ENCODE peak calls at places on chromosomes 16 and 17, in seven cellular contexts. One of them, this sample, is unnamed.

GRCh38 chr17:1986783-1987451 is 38.2 kb downstream of the RTN4RL1 start:
- DNase-seq in breast epithelium: no peak
- DNase-seq in uterus: no peak
- DNase-seq in stomach: no peak
- DNase-seq in heart left ventricle: no peak
- DNase-seq in HCT116: no peak
- DNase-seq in spleen: no peak
- DNase-seq in this sample: no peak

GRCh38 chr16:25009822-25010221 is 5.3 kb downstream of the ARHGAP17 start:
- DNase-seq in spleen: no peak
- DNase-seq in stomach: no peak
- DNase-seq in heart left ventricle: peak
- DNase-seq in uterus: no peak
- DNase-seq in HCT116: no peak
- DNase-seq in breast epithelium: no peak
- DNase-seq in this sample: no peak

GRCh38 chr17:64081802-64082799 is 47.8 kb downstream of the ERN1 start:
- DNase-seq in uterus: no peak
- DNase-seq in spleen: no peak
- DNase-seq in breast epithelium: no peak
- DNase-seq in heart left ventricle: no peak
- DNase-seq in stomach: no peak
- DNase-seq in HCT116: peak
- DNase-seq in this sample: peak

GRCh38 chr16:2821483-2822157 is 4.6 kb downstream of the PRSS21 start:
- DNase-seq in breast epithelium: peak
- DNase-seq in uterus: no peak
- DNase-seq in spleen: no peak
- DNase-seq in HCT116: no peak
- DNase-seq in stomach: no peak
- DNase-seq in heart left ventricle: no peak
- DNase-seq in this sample: no peak

GRCh38 chr16:20291807-20292206 is 35.5 kb downstream of the GP2 start:
- DNase-seq in HCT116: no peak
- DNase-seq in uterus: no peak
- DNase-seq in spleen: no peak
- DNase-seq in heart left ventricle: no peak
- DNase-seq in breast epithelium: no peak
- DNase-seq in stomach: no peak
- DNase-seq in this sample: no peak

GRCh38 chr17:39573447-39574298 is 34.0 kb downstream of the NEUROD2 start:
- DNase-seq in uterus: peak
- DNase-seq in stomach: peak
- DNase-seq in breast epithelium: peak
- DNase-seq in heart left ventricle: peak
- DNase-seq in spleen: peak
- DNase-seq in HCT116: peak
- DNase-seq in this sample: peak

GRCh38 chr16:47921535-47921934 is 234.3 kb downstream of the ABCC12 start:
- DNase-seq in HCT116: no peak
- DNase-seq in uterus: no peak
- DNase-seq in stomach: no peak
- DNase-seq in breast epithelium: no peak
- DNase-seq in spleen: no peak
- DNase-seq in heart left ventricle: no peak
- DNase-seq in this sample: no peak

GRCh38 chr17:45640141-45640850 is 143.8 kb upstream of the CRHR1 start:
- DNase-seq in heart left ventricle: peak
- DNase-seq in stomach: peak
- DNase-seq in spleen: peak
- DNase-seq in breast epithelium: peak
- DNase-seq in HCT116: peak
- DNase-seq in uterus: peak
- DNase-seq in this sample: peak

GRCh38 chr17:9475259-9475658 is 100.4 kb downstream of the STX8 start:
- DNase-seq in uterus: no peak
- DNase-seq in stomach: no peak
- DNase-seq in heart left ventricle: no peak
- DNase-seq in spleen: no peak
- DNase-seq in HCT116: no peak
- DNase-seq in breast epithelium: no peak
- DNase-seq in this sample: no peak

GRCh38 chr16:3013998-3014690 is 1.4 kb downstream of the CLDN9 start:
- DNase-seq in heart left ventricle: no peak
- DNase-seq in uterus: no peak
- DNase-seq in spleen: no peak
- DNase-seq in breast epithelium: no peak
- DNase-seq in HCT116: no peak
- DNase-seq in stomach: no peak
- DNase-seq in this sample: no peak

GRCh38 chr16:58515125-58515870 is at the start of gene SETD6:
- DNase-seq in heart left ventricle: peak
- DNase-seq in uterus: peak
- DNase-seq in HCT116: peak
- DNase-seq in breast epithelium: peak
- DNase-seq in stomach: peak
- DNase-seq in spleen: peak
- DNase-seq in this sample: peak

GRCh38 chr16:58516768-58517107 is 1.4 kb downstream of the SETD6 start:
- DNase-seq in HCT116: no peak
- DNase-seq in uterus: no peak
- DNase-seq in spleen: no peak
- DNase-seq in breast epithelium: no peak
- DNase-seq in heart left ventricle: no peak
- DNase-seq in stomach: no peak
- DNase-seq in this sample: no peak

GRCh38 chr16:58511933-58512815 is 3.1 kb upstream of the SETD6 start:
- DNase-seq in HCT116: no peak
- DNase-seq in heart left ventricle: peak
- DNase-seq in spleen: peak
- DNase-seq in uterus: peak
- DNase-seq in breast epithelium: peak
- DNase-seq in stomach: peak
- DNase-seq in this sample: peak

GRCh38 chr16:58515871-58516767 is 802 bp downstream of the SETD6 start:
- DNase-seq in heart left ventricle: no peak
- DNase-seq in breast epithelium: peak
- DNase-seq in stomach: peak
- DNase-seq in spleen: peak
- DNase-seq in HCT116: no peak
- DNase-seq in uterus: no peak
- DNase-seq in this sample: peak

GRCh38 chr16:58513874-58514273 is 1.4 kb upstream of the SETD6 start:
- DNase-seq in stomach: no peak
- DNase-seq in heart left ventricle: no peak
- DNase-seq in spleen: no peak
- DNase-seq in HCT116: no peak
- DNase-seq in uterus: no peak
- DNase-seq in breast epithelium: no peak
- DNase-seq in this sample: no peak
- H3K27ac ChIP-seq in stomach: no peak
- H3K27ac ChIP-seq in heart left ventricle: no peak
- H3K27ac ChIP-seq in spleen: no peak
- H3K27ac ChIP-seq in HCT116: no peak
- H3K27ac ChIP-seq in uterus: no peak
- H3K27ac ChIP-seq in breast epithelium: no peak
- H3K27ac ChIP-seq in this sample: no peak

DNA sequence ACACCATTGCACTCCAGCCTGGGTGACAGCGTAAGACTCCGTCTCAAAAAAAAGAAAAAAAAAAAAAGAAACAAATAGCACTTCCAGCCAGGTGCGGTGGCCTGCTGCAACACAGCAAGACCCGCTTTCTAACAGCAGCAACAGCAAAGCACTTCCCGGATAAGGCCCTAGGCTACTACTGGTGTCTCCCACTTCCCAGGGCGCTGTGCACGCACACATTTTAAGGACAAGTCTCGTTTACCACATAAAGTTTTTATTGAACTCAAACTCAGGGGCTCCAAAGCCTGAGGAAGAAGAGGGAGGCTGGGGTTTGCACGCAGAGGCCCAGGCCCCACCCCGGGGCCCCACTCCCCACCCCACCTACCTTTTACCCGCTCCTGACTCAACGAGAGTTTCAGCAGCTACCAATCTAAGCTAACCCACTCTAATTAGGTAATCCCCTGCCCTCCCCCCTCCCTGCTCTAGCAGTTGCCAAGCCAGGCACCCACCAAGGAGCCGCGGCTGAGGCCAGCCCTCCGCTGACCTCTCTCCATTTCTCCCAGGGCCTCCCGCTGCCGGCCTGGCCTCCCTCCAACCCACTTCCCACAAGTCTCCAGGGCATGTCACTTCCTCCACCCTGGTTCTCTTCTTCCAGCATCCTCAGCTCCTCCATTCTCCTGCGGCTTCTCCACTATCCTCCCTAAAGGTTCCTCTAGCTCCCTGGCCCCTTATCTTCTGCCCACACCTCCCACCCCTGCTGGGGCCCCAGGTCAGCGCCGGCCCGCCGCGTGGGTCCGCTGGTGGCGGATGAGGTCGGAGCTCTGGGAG is 2.4 kb downstream of the ZNF768 start:
- DNase-seq in stomach: no peak
- DNase-seq in HCT116: no peak
- DNase-seq in uterus: no peak
- DNase-seq in heart left ventricle: peak
- DNase-seq in breast epithelium: no peak
- DNase-seq in spleen: no peak
- DNase-seq in this sample: no peak
- TF ChIP-seq POLR2A in stomach: no peak
- TF ChIP-seq POLR2A in HCT116: no peak
- TF ChIP-seq POLR2A in uterus: no peak
- TF ChIP-seq POLR2A in heart left ventricle: no peak
- TF ChIP-seq POLR2A in breast epithelium: no peak
- TF ChIP-seq POLR2A in spleen: no peak
- TF ChIP-seq POLR2A in this sample: no peak

GRCh38 chr16:72362972-72363371 is 191.0 kb upstream of the PMFBP1 start:
- DNase-seq in heart left ventricle: no peak
- DNase-seq in breast epithelium: no peak
- DNase-seq in spleen: no peak
- DNase-seq in uterus: no peak
- DNase-seq in HCT116: no peak
- DNase-seq in stomach: no peak
- DNase-seq in this sample: no peak
- H3K27ac ChIP-seq in heart left ventricle: no peak
- H3K27ac ChIP-seq in breast epithelium: no peak
- H3K27ac ChIP-seq in spleen: no peak
- H3K27ac ChIP-seq in uterus: no peak
- H3K27ac ChIP-seq in HCT116: no peak
- H3K27ac ChIP-seq in stomach: no peak
- H3K27ac ChIP-seq in this sample: no peak

GRCh38 chr17:44279586-44280344 is 11.8 kb upstream of the SLC4A1 start:
- DNase-seq in heart left ventricle: peak
- DNase-seq in stomach: peak
- DNase-seq in spleen: peak
- DNase-seq in uterus: peak
- DNase-seq in HCT116: no peak
- DNase-seq in breast epithelium: no peak
- DNase-seq in this sample: no peak
- TF ChIP-seq POLR2A in heart left ventricle: no peak
- TF ChIP-seq POLR2A in stomach: no peak
- TF ChIP-seq POLR2A in spleen: no peak
- TF ChIP-seq POLR2A in uterus: no peak
- TF ChIP-seq POLR2A in HCT116: no peak
- TF ChIP-seq POLR2A in breast epithelium: no peak
- TF ChIP-seq POLR2A in this sample: no peak

This sample was measured in Peyer's patch.